ENCODE peak calls at places on chromosomes 16 and 17, in five cellular contexts. T, P, F, B and Y are unnamed samples.

GRCh38 chr17:78351449-78352006 is 8.3 kb downstream of the SOCS3 start:
- DNase-seq in T (peak; percentile 89), P (peak; percentile 91), F (peak; percentile 100), B (peak; percentile 94), Y (peak; percentile 99)

GRCh38 chr16:1779234-1779701 is 3.1 kb downstream of the SPSB3 start:
- DNase-seq in T (no peak), P (no peak), F (no peak), B (no peak), Y (no peak)

GRCh38 chr17:7589891-7590611 is at the start of gene SOX15:
- DNase-seq in T (no peak), P (peak; percentile 70), F (no peak), B (no peak), Y (peak; percentile 90)

GRCh38 chr17:53543363-53543927 is 279.3 kb upstream of the KIF2B start:
- DNase-seq in T (no peak), P (no peak), F (no peak), B (no peak), Y (no peak)

GRCh38 chr17:82231562-82232321 is 2.9 kb downstream of the SLC16A3 start:
- DNase-seq in T (peak; percentile 83), P (peak; percentile 64), F (peak; percentile 51), B (peak; percentile 66), Y (no peak)

GRCh38 chr17:43468746-43469544 is 14.8 kb upstream of the DHX8 start:
- DNase-seq in T (no peak), P (no peak), F (peak; percentile 96), B (peak; percentile 49), Y (peak; percentile 100)

GRCh38 chr16:8611886-8612595 is 9.5 kb upstream of the METTL22 start:
- DNase-seq in T (no peak), P (no peak), F (no peak), B (no peak), Y (no peak)

GRCh38 chr16:70257391-70257790 is 5.7 kb upstream of the EXOSC6 start:
- DNase-seq in T (no peak), P (no peak), F (peak; percentile 33), B (no peak), Y (no peak)

GRCh38 chr16:85202631-85203461 is 90.6 kb upstream of the CIBAR2 start:
- DNase-seq in T (peak; percentile 74), P (no peak), F (peak; percentile 98), B (peak; percentile 64), Y (no peak)

GRCh38 chr17:45300060-45300751 is 16.6 kb downstream of the MAP3K14 start:
- DNase-seq in T (no peak), P (no peak), F (no peak), B (no peak), Y (no peak)

GRCh38 chr16:27174007-27174406 is 29.3 kb upstream of the KDM8 start:
- DNase-seq in T (peak; percentile 27), P (peak; percentile 63), F (no peak), B (no peak), Y (no peak)

GRCh38 chr16:83831451-83831987 is 23.7 kb downstream of the HSBP1 start:
- DNase-seq in T (no peak), P (no peak), F (no peak), B (no peak), Y (no peak)

GRCh38 chr16:83830091-83830768 is 22.5 kb downstream of the HSBP1 start:
- DNase-seq in T (no peak), P (no peak), F (no peak), B (no peak), Y (no peak)

GRCh38 chr16:83826146-83826913 is 18.6 kb downstream of the HSBP1 start:
- DNase-seq in T (peak; percentile 89), P (peak; percentile 89), F (peak; percentile 75), B (peak; percentile 87), Y (peak; percentile 93)

GRCh38 chr16:83833921-83834320 is 26.1 kb downstream of the HSBP1 start:
- DNase-seq in T (no peak), P (no peak), F (no peak), B (no peak), Y (no peak)

GRCh38 chr16:83830769-83831450 is 23.1 kb downstream of the HSBP1 start:
- DNase-seq in T (no peak), P (no peak), F (no peak), B (no peak), Y (no peak)
- H3K4me3 ChIP-seq in T (no peak overlapping the region), P (no peak overlapping the region), F (no peak overlapping the region), B (no peak overlapping the region), Y (no peak overlapping the region)

GRCh38 chr17:2084766-2085647 is 30.1 kb downstream of the HIC1 start:
- DNase-seq in T (peak; percentile 87), P (no peak), F (peak; percentile 97), B (peak; percentile 71), Y (peak; percentile 66)

GRCh38 chr17:2085648-2085949 is 30.7 kb downstream of the HIC1 start:
- DNase-seq in T (no peak), P (no peak), F (peak; percentile 80), B (no peak), Y (no peak)

GRCh38 chr17:2084129-2084765 is 29.3 kb downstream of the HIC1 start:
- DNase-seq in T (peak; percentile 77), P (no peak), F (peak; percentile 81), B (peak; percentile 74), Y (peak; percentile 58)

GRCh38 chr17:2082003-2082862 is 27.3 kb downstream of the HIC1 start:
- DNase-seq in T (no peak), P (no peak), F (peak; percentile 60), B (no peak), Y (peak; percentile 36)

DNA sequence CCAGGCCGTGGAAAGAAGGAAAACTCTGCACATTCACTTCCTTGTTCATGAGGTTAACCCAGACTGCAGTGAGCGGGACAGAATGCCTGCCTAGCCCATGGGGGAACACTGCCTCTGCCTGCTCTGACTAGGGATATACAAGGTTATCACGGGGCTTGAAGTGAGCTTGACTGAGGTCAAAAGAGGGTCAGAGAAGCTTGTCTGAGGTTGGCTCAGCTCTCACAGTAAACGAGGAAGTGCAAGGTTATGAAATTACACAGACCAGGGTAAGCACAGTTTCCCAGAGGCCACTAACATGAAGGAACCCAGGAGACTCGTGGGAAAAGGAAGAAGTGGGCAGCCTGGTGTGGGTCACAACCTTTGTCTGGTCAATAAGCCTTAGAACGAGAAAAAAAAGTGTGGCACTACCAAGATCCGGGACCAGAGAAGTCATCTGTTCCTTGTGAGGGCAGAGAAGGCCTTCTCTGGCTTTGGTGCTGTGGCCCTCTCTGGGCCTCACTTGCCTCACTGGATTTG is 28.8 kb downstream of the HIC1 start:
- DNase-seq in T (peak; percentile 44), P (no peak), F (no peak), B (no peak), Y (no peak)
- TF ChIP-seq CTCF in T (no peak), P (no peak), F (no peak), B (no peak), Y (no peak)

DNA sequence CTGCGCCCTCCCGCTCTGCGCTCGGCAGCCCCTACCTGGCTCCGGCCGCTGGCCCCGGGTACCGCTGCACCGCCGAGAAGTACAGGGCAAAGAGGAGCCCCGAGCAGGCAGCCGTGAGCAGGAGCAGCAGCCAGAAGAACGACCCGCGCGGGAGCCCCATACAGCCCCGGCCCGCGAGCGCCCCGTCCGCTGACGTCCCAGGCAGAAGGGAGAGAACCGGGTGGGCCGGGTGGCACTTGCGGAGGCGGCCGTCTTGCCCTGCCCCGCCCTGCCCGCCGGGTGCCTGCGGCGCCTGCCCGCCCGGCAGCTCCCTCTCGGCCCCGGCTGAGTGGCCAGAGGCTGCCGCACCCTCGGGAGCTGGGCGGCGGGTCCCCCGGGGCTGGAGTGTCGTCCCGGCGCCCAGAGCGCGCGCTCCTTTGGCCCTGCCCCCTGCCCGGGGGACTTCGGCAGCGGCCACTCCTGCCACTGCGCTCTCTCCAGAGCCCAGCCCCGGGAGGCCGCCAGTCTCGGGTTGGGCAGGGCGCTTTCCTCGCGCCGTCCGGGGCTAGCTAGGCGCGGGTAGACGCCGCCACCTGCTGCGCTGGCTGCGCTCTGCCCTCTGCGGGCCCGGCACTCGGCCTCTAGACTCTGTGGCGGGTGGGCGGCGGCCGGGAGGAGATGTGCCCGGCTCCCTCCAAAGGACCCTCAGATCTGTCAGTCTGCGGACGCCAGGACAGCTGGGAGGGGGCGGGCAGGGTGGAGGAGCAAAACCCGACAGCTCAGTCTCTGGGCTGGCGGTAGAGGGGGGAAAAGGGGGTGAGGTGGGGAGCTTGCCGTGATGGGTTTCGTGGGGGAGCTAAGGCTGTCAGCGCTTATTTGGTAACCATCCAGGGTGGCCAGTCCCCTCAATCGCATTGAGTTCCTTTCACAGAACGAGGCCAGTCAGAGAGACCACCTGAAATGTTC is at the start of gene ST6GALNAC2:
- DNase-seq in T (peak; percentile 71), P (peak; percentile 68), F (peak; percentile 29), B (no peak), Y (peak; percentile 84)
- H3K4me3 ChIP-seq in T (peak within 1 kb of the TSS; percentile 47), P (peak within 1 kb of the TSS; percentile 44), F (peak within 1 kb of the TSS; percentile 53), B (peak within 1 kb of the TSS; percentile 53), Y (peak within 1 kb of the TSS; percentile 82)

GRCh38 chr17:4769628-4770027 is 2.1 kb upstream of the TM4SF5 start:
- DNase-seq in T (no peak), P (no peak), F (peak; percentile 10), B (no peak), Y (peak; percentile 48)

GRCh38 chr17:4772235-4772613 is 538 bp downstream of the TM4SF5 start:
- DNase-seq in T (peak; percentile 74), P (no peak), F (no peak), B (no peak), Y (no peak)

GRCh38 chr17:4768281-4768680 is 3.4 kb upstream of the TM4SF5 start:
- DNase-seq in T (no peak), P (no peak), F (no peak), B (no peak), Y (peak; percentile 43)

GRCh38 chr17:4770632-4771031 is 1.1 kb upstream of the TM4SF5 start:
- DNase-seq in T (no peak), P (no peak), F (no peak), B (no peak), Y (no peak)

GRCh38 chr17:4771519-4772234 is at the start of gene TM4SF5:
- DNase-seq in T (peak; percentile 87), P (no peak), F (no peak), B (no peak), Y (no peak)
- TF ChIP-seq CTCF in T (no peak), P (no peak), F (no peak), B (no peak), Y (no peak)

GRCh38 chr17:20852541-20853370 is 190.1 kb downstream of the USP22 start:
- DNase-seq in T (peak; percentile 14), P (peak; percentile 61), F (no peak), B (no peak), Y (peak; percentile 46)
- H3K4me3 ChIP-seq in T (peak overlapping the region; percentile 18), P (peak overlapping the region; percentile 14), F (peak overlapping the region; percentile 26), B (no peak overlapping the region), Y (peak overlapping the region; percentile 33)

DNA sequence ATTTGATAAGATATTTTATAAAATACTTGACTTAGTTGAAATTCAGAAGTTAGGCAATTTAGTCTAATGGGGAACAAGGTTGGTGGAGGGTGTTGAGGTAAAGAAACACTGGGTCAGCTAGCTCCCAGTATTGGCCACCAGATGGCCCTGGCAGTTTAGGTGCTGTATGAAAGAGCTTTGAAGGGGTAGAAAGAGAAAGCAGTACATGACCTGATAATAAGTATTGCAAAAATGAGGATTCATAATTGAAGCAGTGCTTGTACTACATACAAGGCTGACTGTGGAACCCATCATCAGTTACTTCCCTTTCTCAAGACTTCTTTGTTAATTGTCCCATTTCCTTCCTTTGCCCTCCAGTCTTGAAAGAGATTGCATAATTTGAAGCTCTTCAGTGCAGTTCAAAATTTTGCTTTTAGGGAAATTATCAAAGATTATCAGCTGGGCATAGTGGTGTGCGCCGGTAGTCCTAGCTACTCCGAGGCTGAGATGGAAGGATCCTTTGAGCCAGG is 29.4 kb downstream of the TANC2 start:
- DNase-seq in T (peak; percentile 29), P (no peak), F (peak; percentile 33), B (no peak), Y (peak; percentile 32)
- TF ChIP-seq CTCF in T (peak; percentile 47), P (no peak), F (peak; percentile 49), B (no peak), Y (peak; percentile 53)